ENCODE peak calls at places on chromosomes 3 and 15, in seven cellular contexts. One of them, this sample, is unnamed.

GRCh38 chr15:66068801-66069200 is 184.7 kb downstream of the MEGF11 start:
- DNase-seq in GM10248: no peak
- DNase-seq in dorsolateral prefrontal cortex: no peak
- DNase-seq in neural progenitor cell: no peak
- DNase-seq in foreskin fibroblast: no peak
- DNase-seq in CD8-positive, alpha-beta T cell: no peak
- DNase-seq in GM23338: no peak
- DNase-seq in this sample: no peak

GRCh38 chr3:17500618-17501017 is 241.8 kb downstream of the TBC1D5 start:
- DNase-seq in CD8-positive, alpha-beta T cell: no peak
- DNase-seq in GM10248: no peak
- DNase-seq in foreskin fibroblast: peak
- DNase-seq in GM23338: no peak
- DNase-seq in dorsolateral prefrontal cortex: no peak
- DNase-seq in neural progenitor cell: no peak
- DNase-seq in this sample: no peak

GRCh38 chr3:124532071-124532470 is 198.2 kb upstream of the UMPS start:
- DNase-seq in GM10248: no peak
- DNase-seq in neural progenitor cell: no peak
- DNase-seq in GM23338: no peak
- DNase-seq in foreskin fibroblast: no peak
- DNase-seq in dorsolateral prefrontal cortex: no peak
- DNase-seq in CD8-positive, alpha-beta T cell: no peak
- DNase-seq in this sample: no peak

GRCh38 chr3:64385256-64385655 is 160.0 kb upstream of the PRICKLE2 start:
- DNase-seq in GM23338: no peak
- DNase-seq in GM10248: no peak
- DNase-seq in foreskin fibroblast: no peak
- DNase-seq in dorsolateral prefrontal cortex: no peak
- DNase-seq in CD8-positive, alpha-beta T cell: no peak
- DNase-seq in neural progenitor cell: no peak
- DNase-seq in this sample: no peak

GRCh38 chr3:113111308-113111707 is 100.0 kb upstream of the BOC start:
- DNase-seq in neural progenitor cell: peak
- DNase-seq in CD8-positive, alpha-beta T cell: no peak
- DNase-seq in foreskin fibroblast: no peak
- DNase-seq in GM10248: no peak
- DNase-seq in dorsolateral prefrontal cortex: no peak
- DNase-seq in GM23338: no peak
- DNase-seq in this sample: no peak

GRCh38 chr3:116930786-116931185 is 221.2 kb downstream of the TUSC7 start:
- DNase-seq in GM23338: no peak
- DNase-seq in neural progenitor cell: no peak
- DNase-seq in CD8-positive, alpha-beta T cell: no peak
- DNase-seq in GM10248: no peak
- DNase-seq in dorsolateral prefrontal cortex: no peak
- DNase-seq in foreskin fibroblast: peak
- DNase-seq in this sample: no peak

GRCh38 chr3:58173670-58174472 is 36.9 kb downstream of the DNASE1L3 start:
- DNase-seq in neural progenitor cell: peak
- DNase-seq in GM10248: peak
- DNase-seq in dorsolateral prefrontal cortex: no peak
- DNase-seq in foreskin fibroblast: peak
- DNase-seq in GM23338: peak
- DNase-seq in CD8-positive, alpha-beta T cell: peak
- DNase-seq in this sample: peak

GRCh38 chr3:128466840-128467541 is at the start of gene DNAJB8:
- DNase-seq in neural progenitor cell: no peak
- DNase-seq in CD8-positive, alpha-beta T cell: peak
- DNase-seq in dorsolateral prefrontal cortex: no peak
- DNase-seq in GM10248: no peak
- DNase-seq in foreskin fibroblast: no peak
- DNase-seq in GM23338: no peak
- DNase-seq in this sample: no peak

GRCh38 chr3:31960793-31961431 is 20.1 kb downstream of the OSBPL10 start:
- DNase-seq in neural progenitor cell: no peak
- DNase-seq in GM23338: peak
- DNase-seq in dorsolateral prefrontal cortex: no peak
- DNase-seq in foreskin fibroblast: peak
- DNase-seq in GM10248: peak
- DNase-seq in CD8-positive, alpha-beta T cell: no peak
- DNase-seq in this sample: no peak

GRCh38 chr3:46946856-46947544 is 29.5 kb downstream of the CCDC12 start:
- DNase-seq in GM10248: no peak
- DNase-seq in dorsolateral prefrontal cortex: no peak
- DNase-seq in foreskin fibroblast: no peak
- DNase-seq in CD8-positive, alpha-beta T cell: peak
- DNase-seq in neural progenitor cell: no peak
- DNase-seq in GM23338: no peak
- DNase-seq in this sample: no peak

GRCh38 chr3:152054315-152054714 is 180.9 kb downstream of the SUCNR1 start:
- DNase-seq in neural progenitor cell: no peak
- DNase-seq in CD8-positive, alpha-beta T cell: no peak
- DNase-seq in GM10248: no peak
- DNase-seq in dorsolateral prefrontal cortex: no peak
- DNase-seq in foreskin fibroblast: no peak
- DNase-seq in GM23338: no peak
- DNase-seq in this sample: no peak

GRCh38 chr3:188683032-188683491 is 488.7 kb upstream of the TPRG1 start:
- DNase-seq in CD8-positive, alpha-beta T cell: no peak
- DNase-seq in neural progenitor cell: no peak
- DNase-seq in GM23338: no peak
- DNase-seq in GM10248: no peak
- DNase-seq in foreskin fibroblast: peak
- DNase-seq in dorsolateral prefrontal cortex: no peak
- DNase-seq in this sample: no peak

GRCh38 chr3:163543558-163544189 is 1534.6 kb downstream of the SI start:
- DNase-seq in dorsolateral prefrontal cortex: no peak
- DNase-seq in CD8-positive, alpha-beta T cell: no peak
- DNase-seq in GM10248: no peak
- DNase-seq in foreskin fibroblast: no peak
- DNase-seq in neural progenitor cell: no peak
- DNase-seq in GM23338: no peak
- DNase-seq in this sample: no peak

GRCh38 chr15:45157056-45157455 is 27.3 kb downstream of the DUOX1 start:
- DNase-seq in GM23338: no peak
- DNase-seq in dorsolateral prefrontal cortex: no peak
- DNase-seq in GM10248: no peak
- DNase-seq in CD8-positive, alpha-beta T cell: no peak
- DNase-seq in foreskin fibroblast: peak
- DNase-seq in neural progenitor cell: no peak
- DNase-seq in this sample: no peak

GRCh38 chr3:127035672-127036071 is 52.8 kb downstream of the PLXNA1 start:
- DNase-seq in neural progenitor cell: no peak
- DNase-seq in GM10248: no peak
- DNase-seq in foreskin fibroblast: peak
- DNase-seq in CD8-positive, alpha-beta T cell: no peak
- DNase-seq in dorsolateral prefrontal cortex: no peak
- DNase-seq in GM23338: no peak
- DNase-seq in this sample: no peak

GRCh38 chr15:43872416-43873020 is 45.7 kb downstream of the WDR76 start:
- DNase-seq in dorsolateral prefrontal cortex: peak
- DNase-seq in foreskin fibroblast: peak
- DNase-seq in neural progenitor cell: peak
- DNase-seq in CD8-positive, alpha-beta T cell: no peak
- DNase-seq in GM10248: peak
- DNase-seq in GM23338: peak
- DNase-seq in this sample: peak

GRCh38 chr15:62403164-62403809 is 238.2 kb upstream of the C2CD4B start:
- DNase-seq in CD8-positive, alpha-beta T cell: no peak
- DNase-seq in foreskin fibroblast: peak
- DNase-seq in dorsolateral prefrontal cortex: no peak
- DNase-seq in GM10248: no peak
- DNase-seq in neural progenitor cell: no peak
- DNase-seq in GM23338: peak
- DNase-seq in this sample: no peak

GRCh38 chr3:96182756-96183155 is 631.6 kb upstream of the EPHA6 start:
- DNase-seq in GM23338: no peak
- DNase-seq in GM10248: no peak
- DNase-seq in dorsolateral prefrontal cortex: no peak
- DNase-seq in foreskin fibroblast: no peak
- DNase-seq in neural progenitor cell: no peak
- DNase-seq in CD8-positive, alpha-beta T cell: no peak
- DNase-seq in this sample: no peak

GRCh38 chr15:66050264-66050663 is 181.0 kb downstream of the RAB11A start:
- DNase-seq in neural progenitor cell: no peak
- DNase-seq in GM10248: no peak
- DNase-seq in dorsolateral prefrontal cortex: no peak
- DNase-seq in foreskin fibroblast: no peak
- DNase-seq in GM23338: no peak
- DNase-seq in CD8-positive, alpha-beta T cell: no peak
- DNase-seq in this sample: no peak

DNA sequence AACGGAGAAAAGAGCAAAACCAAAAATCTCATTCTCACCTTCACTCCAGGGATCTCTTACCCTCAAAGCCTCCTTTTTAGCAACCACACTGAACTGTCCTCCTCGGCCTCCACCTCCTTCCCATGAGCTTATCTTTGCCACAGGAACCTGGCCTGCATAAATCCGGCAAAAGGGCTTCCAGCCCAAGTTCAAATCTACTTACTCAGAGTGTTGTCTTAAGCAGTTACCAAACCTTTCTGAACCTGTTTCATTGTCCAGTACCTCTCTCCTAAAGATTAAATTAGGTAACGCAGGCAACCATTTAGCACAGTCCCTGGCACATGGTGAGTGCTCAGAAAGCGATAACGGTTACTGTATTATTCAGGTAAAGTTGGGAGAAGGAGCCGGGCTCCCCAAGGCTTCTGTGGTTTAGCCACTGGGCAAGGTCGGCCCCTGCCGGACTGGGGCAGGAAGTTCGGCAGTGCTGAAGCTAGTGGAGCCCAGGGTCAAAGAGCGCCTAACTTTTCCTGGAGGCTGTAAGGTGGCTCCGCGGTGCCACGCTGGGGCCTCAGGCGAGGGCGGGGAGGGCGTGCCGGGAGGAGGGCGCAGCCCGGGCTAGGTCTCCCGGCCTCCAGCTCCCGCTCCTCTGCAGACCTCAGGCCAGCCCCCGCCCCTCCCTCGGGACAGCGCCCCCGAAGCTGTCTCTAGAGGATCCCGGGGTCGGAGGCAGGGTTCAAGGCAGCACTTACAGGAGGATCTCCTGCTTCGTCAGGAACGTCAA is 620 bp downstream of the CIB1 start:
- DNase-seq in foreskin fibroblast: peak
- DNase-seq in CD8-positive, alpha-beta T cell: peak
- DNase-seq in dorsolateral prefrontal cortex: no peak
- DNase-seq in neural progenitor cell: peak
- DNase-seq in GM23338: peak
- DNase-seq in GM10248: peak
- DNase-seq in this sample: peak
- TF ChIP-seq CTCF in foreskin fibroblast: peak
- TF ChIP-seq CTCF in CD8-positive, alpha-beta T cell: no peak
- TF ChIP-seq CTCF in dorsolateral prefrontal cortex: peak
- TF ChIP-seq CTCF in neural progenitor cell: peak
- TF ChIP-seq CTCF in GM23338: peak
- TF ChIP-seq CTCF in GM10248: peak
- TF ChIP-seq CTCF in this sample: no peak

DNA sequence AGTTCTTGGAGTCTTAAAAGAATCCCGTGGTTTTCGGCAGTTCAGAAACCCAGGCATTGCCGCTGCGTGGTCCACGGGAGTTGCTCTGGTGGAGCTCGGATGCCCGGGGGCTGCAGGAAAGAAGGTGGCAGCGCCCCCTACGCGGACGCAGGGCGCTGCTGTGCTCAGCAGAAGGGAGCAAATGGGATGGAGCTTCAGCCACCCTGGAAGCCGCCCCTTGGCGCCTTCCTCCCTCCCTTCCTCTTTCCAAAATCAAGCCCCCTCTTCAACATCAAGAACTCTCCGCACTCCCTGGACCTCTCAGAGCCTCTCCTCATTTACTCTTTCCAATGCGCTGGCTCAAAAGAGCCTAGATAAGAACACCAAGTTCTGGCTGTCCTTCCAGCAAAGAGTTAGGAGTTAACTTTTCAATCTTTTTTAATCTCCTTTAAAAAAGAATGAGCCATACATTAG is 880 bp upstream of the CHRNA7 start:
- DNase-seq in neural progenitor cell: peak
- DNase-seq in CD8-positive, alpha-beta T cell: no peak
- DNase-seq in GM10248: no peak
- DNase-seq in dorsolateral prefrontal cortex: peak
- DNase-seq in foreskin fibroblast: peak
- DNase-seq in GM23338: peak
- DNase-seq in this sample: peak
- TF ChIP-seq CTCF in neural progenitor cell: peak
- TF ChIP-seq CTCF in CD8-positive, alpha-beta T cell: no peak
- TF ChIP-seq CTCF in GM10248: no peak
- TF ChIP-seq CTCF in dorsolateral prefrontal cortex: peak
- TF ChIP-seq CTCF in foreskin fibroblast: no peak
- TF ChIP-seq CTCF in GM23338: peak
- TF ChIP-seq CTCF in this sample: no peak

GRCh38 chr3:136280961-136281360 is 30.8 kb downstream of the PCCB start:
- DNase-seq in GM23338: no peak
- DNase-seq in GM10248: no peak
- DNase-seq in neural progenitor cell: no peak
- DNase-seq in foreskin fibroblast: no peak
- DNase-seq in CD8-positive, alpha-beta T cell: no peak
- DNase-seq in dorsolateral prefrontal cortex: no peak
- DNase-seq in this sample: no peak

GRCh38 chr3:136279092-136279491 is 29.0 kb downstream of the PCCB start:
- DNase-seq in GM23338: no peak
- DNase-seq in GM10248: no peak
- DNase-seq in CD8-positive, alpha-beta T cell: no peak
- DNase-seq in foreskin fibroblast: no peak
- DNase-seq in neural progenitor cell: no peak
- DNase-seq in dorsolateral prefrontal cortex: no peak
- DNase-seq in this sample: no peak

GRCh38 chr3:136277115-136277514 is 27.0 kb downstream of the PCCB start:
- DNase-seq in neural progenitor cell: no peak
- DNase-seq in GM10248: no peak
- DNase-seq in dorsolateral prefrontal cortex: no peak
- DNase-seq in CD8-positive, alpha-beta T cell: no peak
- DNase-seq in GM23338: no peak
- DNase-seq in foreskin fibroblast: no peak
- DNase-seq in this sample: no peak

GRCh38 chr3:136277634-136278033 is 27.5 kb downstream of the PCCB start:
- DNase-seq in neural progenitor cell: peak
- DNase-seq in dorsolateral prefrontal cortex: no peak
- DNase-seq in GM23338: peak
- DNase-seq in foreskin fibroblast: no peak
- DNase-seq in GM10248: no peak
- DNase-seq in CD8-positive, alpha-beta T cell: no peak
- DNase-seq in this sample: no peak

GRCh38 chr3:136276049-136276755 is 26.1 kb downstream of the PCCB start:
- DNase-seq in CD8-positive, alpha-beta T cell: no peak
- DNase-seq in GM23338: peak
- DNase-seq in GM10248: no peak
- DNase-seq in dorsolateral prefrontal cortex: no peak
- DNase-seq in foreskin fibroblast: no peak
- DNase-seq in neural progenitor cell: no peak
- DNase-seq in this sample: no peak
- TF ChIP-seq CTCF in CD8-positive, alpha-beta T cell: no peak
- TF ChIP-seq CTCF in GM23338: peak
- TF ChIP-seq CTCF in GM10248: no peak
- TF ChIP-seq CTCF in dorsolateral prefrontal cortex: no peak
- TF ChIP-seq CTCF in foreskin fibroblast: peak
- TF ChIP-seq CTCF in neural progenitor cell: peak
- TF ChIP-seq CTCF in this sample: no peak

GRCh38 chr3:154018100-154018696 is 103.0 kb upstream of the ARHGEF26 start:
- DNase-seq in foreskin fibroblast: peak
- DNase-seq in GM23338: peak
- DNase-seq in GM10248: peak
- DNase-seq in neural progenitor cell: peak
- DNase-seq in dorsolateral prefrontal cortex: no peak
- DNase-seq in CD8-positive, alpha-beta T cell: peak
- DNase-seq in this sample: peak
- TF ChIP-seq CTCF in foreskin fibroblast: peak
- TF ChIP-seq CTCF in GM23338: peak
- TF ChIP-seq CTCF in GM10248: peak
- TF ChIP-seq CTCF in neural progenitor cell: peak
- TF ChIP-seq CTCF in dorsolateral prefrontal cortex: no peak
- TF ChIP-seq CTCF in CD8-positive, alpha-beta T cell: no peak
- TF ChIP-seq CTCF in this sample: peak